ENCODE peak calls at places on chromosomes 7 and 10, in six cellular contexts. G is lower lobe of right lung, X is tibial artery, M is A549, E is colonic mucosa, N is hepatocyte. A is an unnamed sample. For H3K4me1, the result is how much of the 10 kb centered on the place peaks cover.

GRCh38 chr7:68070992-68071391 is 1074.4 kb downstream of the TYW1 start:
- DNase-seq in G (no peak), X (no peak), M (no peak), E (no peak), N (no peak), A (no peak)

GRCh38 chr7:33806284-33807157 is 98.8 kb upstream of the BMPER start:
- DNase-seq in G (no peak), X (no peak), M (no peak), E (no peak), N (peak), A (no peak)

GRCh38 chr10:132078746-132079345 is 13.1 kb downstream of the JAKMIP3 start:
- DNase-seq in G (no peak), X (no peak), M (no peak), E (no peak), N (peak), A (no peak)

GRCh38 chr10:50625663-50626062 is 1.9 kb upstream of the SGMS1 start:
- DNase-seq in G (no peak), X (no peak), M (no peak), E (peak), N (peak), A (no peak)

GRCh38 chr10:131785121-131785460 is 115.7 kb upstream of the PPP2R2D start:
- DNase-seq in G (no peak), X (no peak), M (no peak), E (no peak), N (no peak), A (no peak)

GRCh38 chr7:148260605-148261004 is 330.0 kb upstream of the C7orf33 start:
- DNase-seq in G (no peak), X (no peak), M (no peak), E (peak), N (peak), A (no peak)

GRCh38 chr7:106059556-106059955 is 52.6 kb downstream of the SYPL1 start:
- DNase-seq in G (no peak), X (no peak), M (no peak), E (no peak), N (no peak), A (no peak)

GRCh38 chr10:78656397-78656796 is 412.4 kb upstream of the ZMIZ1 start:
- DNase-seq in G (no peak), X (no peak), M (no peak), E (no peak), N (no peak), A (no peak)

GRCh38 chr10:110664483-110665420 is 20.6 kb downstream of the RBM20 start:
- DNase-seq in G (no peak), X (no peak), M (peak), E (no peak), N (peak), A (no peak)

GRCh38 chr10:117000580-117000979 is 4.4 kb downstream of the SHTN1 start:
- DNase-seq in G (no peak), X (no peak), M (peak), E (no peak), N (no peak), A (no peak)

GRCh38 chr7:1802899-1803298 is 132.8 kb downstream of the ELFN1 start:
- DNase-seq in G (no peak), X (peak), M (no peak), E (no peak), N (no peak), A (no peak)

GRCh38 chr10:126939706-126940105 is 34.5 kb downstream of the DOCK1 start:
- DNase-seq in G (no peak), X (no peak), M (no peak), E (no peak), N (no peak), A (no peak)

GRCh38 chr7:12091164-12091563 is 119.9 kb upstream of the TMEM106B start:
- DNase-seq in G (no peak), X (no peak), M (no peak), E (no peak), N (peak), A (no peak)

GRCh38 chr7:104136561-104136960 is 71.3 kb downstream of the ORC5 start:
- DNase-seq in G (no peak), X (no peak), M (no peak), E (no peak), N (no peak), A (no peak)

GRCh38 chr10:114520453-114520852 is 116.2 kb upstream of the AFAP1L2 start:
- DNase-seq in G (no peak), X (no peak), M (peak), E (no peak), N (peak), A (peak)

GRCh38 chr10:95792874-95793285 is 36.9 kb downstream of the ENTPD1 start:
- DNase-seq in G (no peak), X (peak), M (no peak), E (no peak), N (no peak), A (no peak)

GRCh38 chr7:91029688-91030087 is 234.5 kb upstream of the FZD1 start:
- DNase-seq in G (no peak), X (no peak), M (no peak), E (no peak), N (no peak), A (no peak)

GRCh38 chr10:33315891-33316290 is 18.6 kb downstream of the NRP1 start:
- DNase-seq in G (no peak), X (no peak), M (no peak), E (no peak), N (no peak), A (no peak)

GRCh38 chr10:29535012-29535777 is 99.6 kb downstream of the SVIL start:
- DNase-seq in G (peak), X (no peak), M (peak), E (peak), N (peak), A (peak)

GRCh38 chr10:113240736-113241135 is 290.7 kb downstream of the TCF7L2 start:
- DNase-seq in G (no peak), X (peak), M (no peak), E (no peak), N (no peak), A (no peak)

GRCh38 chr10:113788604-113789083 is 37.2 kb downstream of the PLEKHS1 start:
- DNase-seq in G (no peak), X (no peak), M (peak), E (peak), N (peak), A (peak)

GRCh38 chr7:10121641-10122040 is 852.0 kb upstream of the PHF14 start:
- DNase-seq in G (no peak), X (no peak), M (no peak), E (no peak), N (no peak), A (no peak)

GRCh38 chr7:45647967-45648670 is 74.0 kb downstream of the ADCY1 start:
- DNase-seq in G (no peak), X (peak), M (no peak), E (no peak), N (no peak), A (no peak)

GRCh38 chr10:88038268-88038667 is 174.8 kb downstream of the PTEN start:
- DNase-seq in G (no peak), X (no peak), M (peak), E (no peak), N (no peak), A (no peak)

GRCh38 chr7:18357691-18358090 is 137.9 kb upstream of the HDAC9 start:
- DNase-seq in G (no peak), X (no peak), M (peak), E (no peak), N (no peak), A (no peak)

GRCh38 chr7:73438547-73439245 is 5.1 kb downstream of the FZD9 start:
- DNase-seq in G (no peak), X (no peak), M (no peak), E (no peak), N (no peak), A (no peak)

GRCh38 chr7:11858668-11859302 is 26.8 kb upstream of the THSD7A start:
- DNase-seq in G (no peak), X (no peak), M (no peak), E (no peak), N (no peak), A (no peak)

GRCh38 chr10:126476256-126476655 is 88.0 kb upstream of the ADAM12 start:
- DNase-seq in G (no peak), X (no peak), M (no peak), E (no peak), N (no peak), A (no peak)

GRCh38 chr7:124801330-124801895 is 35.8 kb upstream of the GPR37 start:
- DNase-seq in G (no peak), X (no peak), M (no peak), E (no peak), N (no peak), A (no peak)

GRCh38 chr10:27558612-27559020 is 54.5 kb downstream of the RAB18 start:
- DNase-seq in G (no peak), X (no peak), M (peak), E (peak), N (peak), A (peak)

GRCh38 chr10:71848325-71849277 is 2.5 kb downstream of the PSAP start:
- DNase-seq in G (no peak), X (no peak), M (no peak), E (no peak), N (no peak), A (no peak)
- H3K4me1 ChIP-seq in G (half or more), X (half or more), M (under half), E (under half), N (under half), A (half or more)

GRCh38 chr7:128026551-128026950 is 4.7 kb downstream of the LRRC4 start:
- DNase-seq in G (no peak), X (no peak), M (no peak), E (no peak), N (no peak), A (no peak)
- H3K4me1 ChIP-seq in G (half or more), X (under half), M (under half), E (under half), N (under half), A (under half)

DNA sequence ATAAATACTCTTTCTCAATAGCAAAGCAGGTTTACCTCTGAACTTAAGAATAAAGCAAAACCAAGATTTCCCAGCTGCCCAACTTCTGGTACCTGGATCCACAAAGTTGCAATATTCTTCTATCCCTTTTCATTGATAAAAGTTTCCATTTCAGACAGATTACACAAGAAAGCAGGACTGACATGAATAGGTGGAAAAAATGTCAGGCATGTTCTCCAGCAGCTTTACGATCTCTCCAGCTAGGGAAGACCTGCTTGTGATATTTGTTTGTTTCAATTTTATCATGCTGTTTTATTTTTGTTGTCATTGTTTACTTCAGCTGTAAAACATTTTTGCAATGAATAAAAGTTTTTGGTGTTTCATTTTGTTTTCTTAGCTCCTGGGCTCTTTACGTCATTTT is 9.0 kb downstream of the RGS10 start:
- DNase-seq in G (no peak), X (no peak), M (no peak), E (no peak), N (no peak), A (no peak)
- H3K4me1 ChIP-seq in G (under half), X (under half), M (under half), E (under half), N (under half), A (under half)

GRCh38 chr10:71774916-71775702 is 1.8 kb upstream of the VSIR start:
- DNase-seq in G (peak), X (no peak), M (no peak), E (no peak), N (no peak), A (no peak)
- H3K4me1 ChIP-seq in G (half or more), X (under half), M (under half), E (under half), N (under half), A (under half)

A was measured in body of pancreas.